ENCODE peak calls at places on chromosomes 6 and 20, in six cellular contexts. K, Y, J, V, X and F are unnamed samples.

GRCh38 chr20:42041000-42041565 is 422.9 kb upstream of the CHD6 start:
- DNase-seq in K (no peak), Y (no peak), J (no peak), V (no peak), X (no peak), F (no peak)

GRCh38 chr6:139073118-139073517 is 44.6 kb downstream of the ABRACL start:
- DNase-seq in K (no peak), Y (no peak), J (no peak), V (no peak), X (no peak), F (no peak)

GRCh38 chr20:63406011-63406410 is 44.9 kb upstream of the CHRNA4 start:
- DNase-seq in K (no peak), Y (no peak), J (peak; percentile 83), V (no peak), X (no peak), F (no peak)

GRCh38 chr6:81450180-81450579 is 302.3 kb downstream of the TENT5A start:
- DNase-seq in K (no peak), Y (peak; percentile 90), J (no peak), V (peak; percentile 15), X (no peak), F (no peak)

GRCh38 chr6:10719386-10720228 is 3.3 kb upstream of the TMEM14C start:
- DNase-seq in K (no peak), Y (peak; percentile 30), J (no peak), V (no peak), X (peak; percentile 55), F (no peak)

GRCh38 chr6:135331002-135331401 is 149.9 kb downstream of the MYB start:
- DNase-seq in K (no peak), Y (peak; percentile 29), J (no peak), V (no peak), X (no peak), F (peak; percentile 48)

GRCh38 chr20:3674447-3674846 is 7.4 kb downstream of the ADAM33 start:
- DNase-seq in K (no peak), Y (no peak), J (peak; percentile 35), V (no peak), X (no peak), F (no peak)

GRCh38 chr6:110951986-110952794 is 6.3 kb upstream of the GTF3C6 start:
- DNase-seq in K (no peak), Y (peak; percentile 57), J (no peak), V (no peak), X (no peak), F (no peak)

GRCh38 chr6:16762265-16762546 is 946 bp upstream of the ATXN1 start:
- DNase-seq in K (no peak), Y (peak; percentile 70), J (no peak), V (no peak), X (no peak), F (no peak)

GRCh38 chr6:110101885-110102284 is 77.6 kb downstream of the WASF1 start:
- DNase-seq in K (no peak), Y (no peak), J (no peak), V (no peak), X (no peak), F (peak; percentile 61)

GRCh38 chr6:49570474-49571079 is 20.1 kb downstream of the C6orf141 start:
- DNase-seq in K (no peak), Y (peak; percentile 10), J (no peak), V (no peak), X (no peak), F (no peak)

GRCh38 chr6:163707385-163708355 is 293.2 kb downstream of the QKI start:
- DNase-seq in K (no peak), Y (no peak), J (no peak), V (no peak), X (no peak), F (peak; percentile 53)

GRCh38 chr6:2976571-2977085 is 5.3 kb upstream of the SERPINB6 start:
- DNase-seq in K (no peak), Y (peak; percentile 94), J (no peak), V (no peak), X (no peak), F (no peak)

GRCh38 chr6:44036699-44037101 is 90.6 kb downstream of the MRPL14 start:
- DNase-seq in K (no peak), Y (no peak), J (no peak), V (no peak), X (no peak), F (no peak)

GRCh38 chr6:88378639-88379038 is 212.5 kb upstream of the CNR1 start:
- DNase-seq in K (peak; percentile 60), Y (no peak), J (no peak), V (no peak), X (no peak), F (no peak)

GRCh38 chr6:139308936-139309603 is 17.3 kb upstream of the TXLNB start:
- DNase-seq in K (no peak), Y (peak; percentile 68), J (no peak), V (no peak), X (no peak), F (no peak)

GRCh38 chr6:116366740-116367275 is 3.9 kb upstream of the DSE start:
- DNase-seq in K (no peak), Y (no peak), J (no peak), V (no peak), X (no peak), F (no peak)

GRCh38 chr6:21171801-21172200 is 421.8 kb upstream of the SOX4 start:
- DNase-seq in K (no peak), Y (no peak), J (no peak), V (no peak), X (no peak), F (no peak)

GRCh38 chr6:90537723-90538407 is 49.0 kb downstream of the MAP3K7 start:
- DNase-seq in K (no peak), Y (peak; percentile 77), J (no peak), V (no peak), X (no peak), F (peak; percentile 8)

GRCh38 chr20:20492521-20493334 is 124.8 kb downstream of the INSM1 start:
- DNase-seq in K (peak; percentile 84), Y (no peak), J (no peak), V (no peak), X (no peak), F (no peak)

GRCh38 chr6:127481081-127481480 is 21.9 kb upstream of the KIAA0408 start:
- DNase-seq in K (no peak), Y (no peak), J (no peak), V (no peak), X (no peak), F (no peak)

GRCh38 chr6:35342258-35343091 is at the start of gene PPARD:
- DNase-seq in K (peak; percentile 98), Y (peak; percentile 97), J (peak; percentile 94), V (peak; percentile 87), X (peak; percentile 98), F (peak; percentile 95)

GRCh38 chr20:33788351-33789049 is 22.6 kb upstream of the CHMP4B start:
- DNase-seq in K (no peak), Y (no peak), J (peak; percentile 72), V (no peak), X (no peak), F (no peak)

GRCh38 chr6:31209137-31209536 is 38.7 kb upstream of the POU5F1 start:
- DNase-seq in K (no peak), Y (no peak), J (no peak), V (no peak), X (no peak), F (no peak)

GRCh38 chr6:26312096-26312463 is 52.9 kb upstream of the BTN3A2 start:
- DNase-seq in K (no peak), Y (peak; percentile 57), J (no peak), V (no peak), X (no peak), F (no peak)

GRCh38 chr20:52379723-52380336 is 188.3 kb upstream of the ZFP64 start:
- DNase-seq in K (no peak), Y (peak; percentile 53), J (no peak), V (no peak), X (peak; percentile 26), F (no peak)

GRCh38 chr6:41939848-41940758 is 1.5 kb downstream of the CCND3 start:
- DNase-seq in K (no peak), Y (peak; percentile 56), J (no peak), V (no peak), X (peak; percentile 21), F (no peak)

GRCh38 chr20:38260378-38261053 is at the start of gene KIAA1755:
- DNase-seq in K (peak; percentile 61), Y (peak; percentile 61), J (peak; percentile 82), V (no peak), X (peak; percentile 64), F (no peak)

GRCh38 chr6:40183902-40184301 is 249.6 kb upstream of the MOCS1 start:
- DNase-seq in K (no peak), Y (no peak), J (no peak), V (no peak), X (no peak), F (no peak)

GRCh38 chr6:54130179-54130578 is 18.9 kb downstream of the MLIP start:
- DNase-seq in K (no peak), Y (no peak), J (no peak), V (no peak), X (no peak), F (no peak)

GRCh38 chr6:68313911-68314310 is 321.2 kb upstream of the ADGRB3 start:
- DNase-seq in K (no peak), Y (no peak), J (no peak), V (no peak), X (no peak), F (no peak)

GRCh38 chr6:134814076-134814709 is 135.7 kb downstream of the ALDH8A1 start:
- DNase-seq in K (no peak), Y (peak; percentile 38), J (no peak), V (no peak), X (no peak), F (no peak)

GRCh38 chr6:108565893-108566292 is 5.2 kb downstream of the FOXO3 start:
- DNase-seq in K (no peak), Y (peak; percentile 91), J (no peak), V (no peak), X (no peak), F (peak; percentile 47)
- H3K4me3 ChIP-seq in K (peak overlapping the region; percentile 94), Y (peak overlapping the region; percentile 57), J (no peak overlapping the region), V (peak overlapping the region; percentile 15), X (peak overlapping the region; percentile 88), F (peak overlapping the region; percentile 42)

DNA sequence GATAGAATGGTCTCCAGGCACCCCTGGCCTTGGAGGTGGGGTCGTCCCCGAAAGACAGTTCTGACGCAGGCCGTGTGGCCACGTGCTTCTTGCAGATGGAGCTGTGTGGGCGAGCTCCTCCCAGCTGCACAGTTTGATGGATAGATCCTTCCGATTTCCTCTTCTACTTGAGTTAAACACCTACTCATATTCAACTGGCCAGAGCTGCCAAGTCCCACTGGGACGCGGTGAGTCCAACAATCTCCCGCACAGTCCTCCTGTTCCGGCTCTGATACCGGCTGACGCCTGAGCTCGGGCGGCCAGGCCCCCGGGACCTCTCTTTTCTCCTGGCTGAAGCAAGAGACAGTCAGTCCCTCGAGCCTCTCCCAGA is 57.9 kb upstream of the DACT2 start:
- DNase-seq in K (peak; percentile 59), Y (no peak), J (no peak), V (no peak), X (peak; percentile 73), F (no peak)
- H3K4me3 ChIP-seq in K (peak overlapping the region; percentile 7), Y (no peak overlapping the region), J (no peak overlapping the region), V (no peak overlapping the region), X (peak overlapping the region; percentile 22), F (no peak overlapping the region)

GRCh38 chr20:1934162-1934561 is 39.0 kb downstream of the SIRPA start:
- DNase-seq in K (no peak), Y (peak; percentile 95), J (no peak), V (peak; percentile 64), X (no peak), F (no peak)
- H3K4me3 ChIP-seq in K (no peak overlapping the region), Y (peak overlapping the region; percentile 39), J (no peak overlapping the region), V (no peak overlapping the region), X (no peak overlapping the region), F (no peak overlapping the region)

GRCh38 chr20:6768228-6769185 is 1.0 kb downstream of the BMP2 start:
- DNase-seq in K (no peak), Y (peak; percentile 62), J (no peak), V (no peak), X (peak; percentile 36), F (peak; percentile 3)
- H3K4me3 ChIP-seq in K (peak overlapping the region; percentile 71), Y (peak overlapping the region; percentile 78), J (peak overlapping the region; percentile 75), V (peak overlapping the region; percentile 64), X (peak overlapping the region; percentile 85), F (peak overlapping the region; percentile 35)